ENCODE peak calls at places on chromosomes 4 and X, in seven cellular contexts. One of them, this sample, is unnamed.

GRCh38 chrX:18927558-18927957 is 56.4 kb downstream of the PHKA2 start:
- DNase-seq in suprapubic skin: no peak
- DNase-seq in aorta: no peak
- DNase-seq in transverse colon: no peak
- DNase-seq in pancreas: no peak
- DNase-seq in endothelial cell of umbilical vein: no peak
- DNase-seq in stomach: no peak
- DNase-seq in this sample: no peak

GRCh38 chr4:38160487-38161207 is 200.4 kb downstream of the PTTG2 start:
- DNase-seq in suprapubic skin: peak; percentile 77
- DNase-seq in aorta: no peak
- DNase-seq in transverse colon: peak; percentile 33
- DNase-seq in pancreas: no peak
- DNase-seq in endothelial cell of umbilical vein: peak; percentile 91
- DNase-seq in stomach: no peak
- DNase-seq in this sample: peak; percentile 96

GRCh38 chrX:132819885-132820284 is 138.5 kb downstream of the HS6ST2 start:
- DNase-seq in suprapubic skin: no peak
- DNase-seq in aorta: no peak
- DNase-seq in transverse colon: no peak
- DNase-seq in pancreas: no peak
- DNase-seq in endothelial cell of umbilical vein: no peak
- DNase-seq in stomach: no peak
- DNase-seq in this sample: no peak

GRCh38 chr4:183422962-183423653 is 21.3 kb upstream of the CDKN2AIP start:
- DNase-seq in suprapubic skin: no peak
- DNase-seq in aorta: no peak
- DNase-seq in transverse colon: no peak
- DNase-seq in pancreas: no peak
- DNase-seq in endothelial cell of umbilical vein: no peak
- DNase-seq in stomach: no peak
- DNase-seq in this sample: peak; percentile 65

GRCh38 chr4:7830747-7831146 is 108.9 kb downstream of the AFAP1 start:
- DNase-seq in suprapubic skin: no peak
- DNase-seq in aorta: no peak
- DNase-seq in transverse colon: no peak
- DNase-seq in pancreas: no peak
- DNase-seq in endothelial cell of umbilical vein: no peak
- DNase-seq in stomach: no peak
- DNase-seq in this sample: no peak

GRCh38 chr4:48899950-48900349 is 6.6 kb downstream of the OCIAD2 start:
- DNase-seq in suprapubic skin: no peak
- DNase-seq in aorta: no peak
- DNase-seq in transverse colon: no peak
- DNase-seq in pancreas: no peak
- DNase-seq in endothelial cell of umbilical vein: peak; percentile 25
- DNase-seq in stomach: no peak
- DNase-seq in this sample: no peak

GRCh38 chr4:68732653-68733466 is 62.4 kb upstream of the UGT2B15 start:
- DNase-seq in suprapubic skin: no peak
- DNase-seq in aorta: no peak
- DNase-seq in transverse colon: no peak
- DNase-seq in pancreas: no peak
- DNase-seq in endothelial cell of umbilical vein: no peak
- DNase-seq in stomach: no peak
- DNase-seq in this sample: no peak

GRCh38 chr4:177123811-177124210 is 185.9 kb upstream of the NEIL3 start:
- DNase-seq in suprapubic skin: no peak
- DNase-seq in aorta: no peak
- DNase-seq in transverse colon: no peak
- DNase-seq in pancreas: no peak
- DNase-seq in endothelial cell of umbilical vein: no peak
- DNase-seq in stomach: no peak
- DNase-seq in this sample: no peak

GRCh38 chrX:134886201-134886600 is 104.6 kb upstream of the SMIM10 start:
- DNase-seq in suprapubic skin: no peak
- DNase-seq in aorta: no peak
- DNase-seq in transverse colon: no peak
- DNase-seq in pancreas: no peak
- DNase-seq in endothelial cell of umbilical vein: no peak
- DNase-seq in stomach: no peak
- DNase-seq in this sample: peak; percentile 40

GRCh38 chrX:125694171-125694570 is 374.5 kb downstream of the TEX13C start:
- DNase-seq in suprapubic skin: no peak
- DNase-seq in aorta: no peak
- DNase-seq in transverse colon: no peak
- DNase-seq in pancreas: no peak
- DNase-seq in endothelial cell of umbilical vein: no peak
- DNase-seq in stomach: no peak
- DNase-seq in this sample: no peak

GRCh38 chr4:179625391-179625790 is 2183.2 kb upstream of the AGA start:
- DNase-seq in suprapubic skin: no peak
- DNase-seq in aorta: no peak
- DNase-seq in transverse colon: no peak
- DNase-seq in pancreas: no peak
- DNase-seq in endothelial cell of umbilical vein: no peak
- DNase-seq in stomach: no peak
- DNase-seq in this sample: peak; percentile 2

GRCh38 chr4:138307319-138307718 is 65.2 kb upstream of the SLC7A11 start:
- DNase-seq in suprapubic skin: no peak
- DNase-seq in aorta: no peak
- DNase-seq in transverse colon: no peak
- DNase-seq in pancreas: no peak
- DNase-seq in endothelial cell of umbilical vein: no peak
- DNase-seq in stomach: no peak
- DNase-seq in this sample: no peak

GRCh38 chr4:15653864-15654391 is 1.2 kb downstream of the FBXL5 start:
- DNase-seq in suprapubic skin: no peak
- DNase-seq in aorta: no peak
- DNase-seq in transverse colon: no peak
- DNase-seq in pancreas: no peak
- DNase-seq in endothelial cell of umbilical vein: peak; percentile 72
- DNase-seq in stomach: no peak
- DNase-seq in this sample: no peak

GRCh38 chr4:101367201-101367600 is 19.9 kb upstream of the PPP3CA start:
- DNase-seq in suprapubic skin: no peak
- DNase-seq in aorta: no peak
- DNase-seq in transverse colon: no peak
- DNase-seq in pancreas: no peak
- DNase-seq in endothelial cell of umbilical vein: no peak
- DNase-seq in stomach: no peak
- DNase-seq in this sample: peak; percentile 28

DNA sequence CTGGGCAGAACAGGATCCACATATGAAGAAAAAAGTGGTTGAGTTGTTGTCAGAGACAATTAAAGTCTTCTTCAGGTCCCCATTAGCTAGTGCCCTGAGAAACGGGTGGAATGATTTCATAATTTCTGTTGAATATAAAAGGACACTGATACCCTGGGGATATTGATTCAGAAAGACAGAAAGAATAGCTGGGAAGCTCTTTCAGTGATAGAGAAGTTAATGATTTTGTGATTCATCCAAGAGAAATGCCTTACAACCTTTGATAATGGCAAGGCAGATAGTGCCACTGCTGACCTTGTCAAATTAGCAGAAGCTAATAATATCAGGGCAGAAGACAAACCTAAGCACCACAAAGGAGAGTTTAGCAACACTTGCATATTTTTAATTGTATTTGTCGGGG is 37.9 kb downstream of the UNC5C start:
- DNase-seq in suprapubic skin: no peak
- DNase-seq in aorta: no peak
- DNase-seq in transverse colon: no peak
- DNase-seq in pancreas: no peak
- DNase-seq in endothelial cell of umbilical vein: no peak
- DNase-seq in stomach: no peak
- DNase-seq in this sample: no peak
- H3K27ac ChIP-seq in suprapubic skin: no peak overlapping the region
- H3K27ac ChIP-seq in aorta: no peak overlapping the region
- H3K27ac ChIP-seq in transverse colon: no peak overlapping the region
- H3K27ac ChIP-seq in pancreas: no peak overlapping the region
- H3K27ac ChIP-seq in endothelial cell of umbilical vein: no peak overlapping the region
- H3K27ac ChIP-seq in stomach: no peak overlapping the region
- H3K27ac ChIP-seq in this sample: no peak overlapping the region

GRCh38 chr4:147303506-147303905 is 177.4 kb upstream of the EDNRA start:
- DNase-seq in suprapubic skin: no peak
- DNase-seq in aorta: no peak
- DNase-seq in transverse colon: no peak
- DNase-seq in pancreas: no peak
- DNase-seq in endothelial cell of umbilical vein: no peak
- DNase-seq in stomach: no peak
- DNase-seq in this sample: no peak

GRCh38 chr4:147299205-147299604 is 181.7 kb upstream of the EDNRA start:
- DNase-seq in suprapubic skin: no peak
- DNase-seq in aorta: no peak
- DNase-seq in transverse colon: no peak
- DNase-seq in pancreas: no peak
- DNase-seq in endothelial cell of umbilical vein: no peak
- DNase-seq in stomach: no peak
- DNase-seq in this sample: no peak
- H3K27ac ChIP-seq in suprapubic skin: no peak overlapping the region
- H3K27ac ChIP-seq in aorta: no peak overlapping the region
- H3K27ac ChIP-seq in transverse colon: no peak overlapping the region
- H3K27ac ChIP-seq in pancreas: no peak overlapping the region
- H3K27ac ChIP-seq in endothelial cell of umbilical vein: no peak overlapping the region
- H3K27ac ChIP-seq in stomach: no peak overlapping the region
- H3K27ac ChIP-seq in this sample: no peak overlapping the region

GRCh38 chrX:150982786-150983525 is at the start of gene HMGB3:
- DNase-seq in suprapubic skin: peak; percentile 86
- DNase-seq in aorta: peak; percentile 89
- DNase-seq in transverse colon: peak; percentile 88
- DNase-seq in pancreas: peak; percentile 86
- DNase-seq in endothelial cell of umbilical vein: peak; percentile 92
- DNase-seq in stomach: peak; percentile 86
- DNase-seq in this sample: peak; percentile 94
- H3K27ac ChIP-seq in suprapubic skin: peak within 1 kb of the TSS; percentile 73
- H3K27ac ChIP-seq in aorta: no peak within 1 kb of the TSS
- H3K27ac ChIP-seq in transverse colon: peak within 1 kb of the TSS; percentile 88
- H3K27ac ChIP-seq in pancreas: peak within 1 kb of the TSS; percentile 67
- H3K27ac ChIP-seq in endothelial cell of umbilical vein: peak within 1 kb of the TSS; percentile 53
- H3K27ac ChIP-seq in stomach: peak within 1 kb of the TSS; percentile 54
- H3K27ac ChIP-seq in this sample: no peak within 1 kb of the TSS

GRCh38 chr4:113555868-113556267 is 205.7 kb downstream of the CAMK2D start:
- DNase-seq in suprapubic skin: no peak
- DNase-seq in aorta: peak; percentile 65
- DNase-seq in transverse colon: no peak
- DNase-seq in pancreas: no peak
- DNase-seq in endothelial cell of umbilical vein: no peak
- DNase-seq in stomach: no peak
- DNase-seq in this sample: no peak
- H3K27ac ChIP-seq in suprapubic skin: peak overlapping the region; percentile 28
- H3K27ac ChIP-seq in aorta: peak overlapping the region; percentile 94
- H3K27ac ChIP-seq in transverse colon: peak overlapping the region; percentile 77
- H3K27ac ChIP-seq in pancreas: no peak overlapping the region
- H3K27ac ChIP-seq in endothelial cell of umbilical vein: no peak overlapping the region
- H3K27ac ChIP-seq in stomach: peak overlapping the region; percentile 1
- H3K27ac ChIP-seq in this sample: no peak overlapping the region

DNA sequence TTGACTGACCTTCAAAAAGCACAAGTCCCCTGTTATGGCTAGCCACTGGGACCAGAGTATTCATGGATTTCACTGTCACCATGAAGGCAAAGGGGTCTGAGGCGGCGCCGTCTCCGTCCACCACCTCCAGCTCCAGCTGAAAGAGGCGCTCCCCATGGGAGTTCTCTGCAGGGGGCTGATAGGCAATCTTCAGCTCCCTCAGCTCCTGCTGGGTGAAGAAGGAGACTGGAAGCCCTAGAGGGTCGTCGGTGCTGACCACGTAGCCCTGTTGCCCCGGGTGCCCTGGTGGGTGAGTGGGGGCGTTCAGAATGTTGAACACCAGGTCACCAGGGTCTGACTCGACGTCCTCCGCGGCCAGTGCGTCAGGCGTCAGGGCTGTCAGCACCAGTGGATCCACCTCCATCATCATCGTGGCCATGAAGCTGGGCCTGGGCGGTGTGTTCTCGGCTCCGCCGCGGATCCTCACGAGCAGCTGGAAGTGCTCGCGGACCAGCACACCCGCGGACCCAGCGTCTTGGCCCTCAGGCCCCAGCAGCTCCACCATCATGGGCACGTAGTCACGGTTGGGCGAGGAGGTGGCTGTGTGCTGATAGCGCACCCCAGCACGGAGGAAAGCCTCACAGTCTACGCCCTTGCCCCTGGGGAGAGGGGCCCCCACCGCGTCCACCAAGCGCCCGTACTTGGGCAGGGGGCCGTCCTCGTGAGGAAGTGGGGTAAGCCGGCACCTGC is 980 bp downstream of the FREM3 start:
- DNase-seq in suprapubic skin: no peak
- DNase-seq in aorta: no peak
- DNase-seq in transverse colon: no peak
- DNase-seq in pancreas: no peak
- DNase-seq in endothelial cell of umbilical vein: no peak
- DNase-seq in stomach: no peak
- DNase-seq in this sample: no peak
- H3K27ac ChIP-seq in suprapubic skin: no peak overlapping the region
- H3K27ac ChIP-seq in aorta: no peak overlapping the region
- H3K27ac ChIP-seq in transverse colon: no peak overlapping the region
- H3K27ac ChIP-seq in pancreas: no peak overlapping the region
- H3K27ac ChIP-seq in endothelial cell of umbilical vein: no peak overlapping the region
- H3K27ac ChIP-seq in stomach: no peak overlapping the region
- H3K27ac ChIP-seq in this sample: no peak overlapping the region

GRCh38 chr4:78779280-78779679 is 3.1 kb downstream of the BMP2K start:
- DNase-seq in suprapubic skin: no peak
- DNase-seq in aorta: no peak
- DNase-seq in transverse colon: no peak
- DNase-seq in pancreas: no peak
- DNase-seq in endothelial cell of umbilical vein: no peak
- DNase-seq in stomach: no peak
- DNase-seq in this sample: no peak

GRCh38 chr4:78778530-78778929 is 2.4 kb downstream of the BMP2K start:
- DNase-seq in suprapubic skin: no peak
- DNase-seq in aorta: no peak
- DNase-seq in transverse colon: no peak
- DNase-seq in pancreas: no peak
- DNase-seq in endothelial cell of umbilical vein: no peak
- DNase-seq in stomach: no peak
- DNase-seq in this sample: no peak

GRCh38 chr4:78781086-78781630 is 5.0 kb downstream of the BMP2K start:
- DNase-seq in suprapubic skin: no peak
- DNase-seq in aorta: no peak
- DNase-seq in transverse colon: no peak
- DNase-seq in pancreas: no peak
- DNase-seq in endothelial cell of umbilical vein: no peak
- DNase-seq in stomach: no peak
- DNase-seq in this sample: no peak

GRCh38 chr4:78781925-78782324 is 5.8 kb downstream of the BMP2K start:
- DNase-seq in suprapubic skin: no peak
- DNase-seq in aorta: no peak
- DNase-seq in transverse colon: no peak
- DNase-seq in pancreas: no peak
- DNase-seq in endothelial cell of umbilical vein: no peak
- DNase-seq in stomach: no peak
- DNase-seq in this sample: no peak

DNA sequence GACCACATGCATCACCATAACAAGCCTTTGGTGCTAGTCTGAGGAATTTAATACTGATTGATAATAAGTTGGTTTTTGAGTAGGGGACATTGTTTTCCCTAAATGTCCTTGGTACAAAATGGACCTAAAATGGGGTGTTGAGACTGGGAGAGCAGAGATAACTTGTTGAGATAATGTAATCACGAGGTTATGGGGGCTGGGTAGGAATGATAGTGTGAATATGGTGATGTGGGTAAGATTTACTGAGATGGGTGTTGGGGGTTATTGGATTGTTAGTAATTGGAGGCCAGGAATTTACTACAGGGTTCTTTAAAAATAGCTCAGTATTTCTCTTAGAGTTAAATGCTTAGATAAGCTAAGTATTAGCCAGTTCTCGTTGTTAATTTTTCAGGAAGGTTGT is 3.9 kb downstream of the BMP2K start:
- DNase-seq in suprapubic skin: no peak
- DNase-seq in aorta: no peak
- DNase-seq in transverse colon: no peak
- DNase-seq in pancreas: no peak
- DNase-seq in endothelial cell of umbilical vein: no peak
- DNase-seq in stomach: no peak
- DNase-seq in this sample: no peak
- H3K27ac ChIP-seq in suprapubic skin: no peak overlapping the region
- H3K27ac ChIP-seq in aorta: no peak overlapping the region
- H3K27ac ChIP-seq in transverse colon: no peak overlapping the region
- H3K27ac ChIP-seq in pancreas: no peak overlapping the region
- H3K27ac ChIP-seq in endothelial cell of umbilical vein: no peak overlapping the region
- H3K27ac ChIP-seq in stomach: no peak overlapping the region
- H3K27ac ChIP-seq in this sample: no peak overlapping the region

This sample was measured in PC-9.